ENCODE peak calls at places on chromosome X, in seven cellular contexts. Q, X, R, G, U, B and K are unnamed samples.

GRCh38 chrX:23341452-23341851 is 6.8 kb downstream of the PTCHD1 start:
- DNase-seq in G (no peak), R (peak), X (no peak), Q (peak), U (peak), B (no peak), K (no peak)

GRCh38 chrX:34300871-34301270 is 168.8 kb upstream of the FAM47A start:
- DNase-seq in Q (peak), R (peak), U (peak), B (peak), G (peak), X (peak), K (peak)

GRCh38 chrX:7120578-7121219 is 26.8 kb upstream of the STS start:
- DNase-seq in G (peak), B (no peak), Q (no peak), U (no peak), X (peak), R (no peak), K (no peak)

GRCh38 chrX:68018248-68019203 is 414.8 kb downstream of the OPHN1 start:
- DNase-seq in B (peak), R (peak), G (peak), U (peak), Q (peak), X (peak), K (peak)

GRCh38 chrX:16822723-16823122 is 36.5 kb downstream of the TXLNG start:
- DNase-seq in U (no peak), X (peak), Q (no peak), G (peak), B (no peak), R (no peak), K (no peak)

GRCh38 chrX:68433981-68434299 is 645 bp upstream of the OPHN1 start:
- DNase-seq in B (no peak), G (no peak), R (no peak), U (no peak), X (no peak), Q (no peak), K (no peak)

GRCh38 chrX:39627257-39627656 is 470.5 kb downstream of the BCOR start:
- DNase-seq in Q (no peak), X (no peak), B (no peak), U (no peak), R (no peak), G (no peak), K (no peak)

GRCh38 chrX:13764765-13765164 is 30.2 kb downstream of the OFD1 start:
- DNase-seq in R (peak), U (peak), X (no peak), B (no peak), G (no peak), Q (no peak), K (peak)

GRCh38 chrX:133269168-133269567 is 51.0 kb upstream of the TFDP3 start:
- DNase-seq in Q (no peak), R (no peak), U (no peak), X (no peak), B (no peak), G (no peak), K (no peak)

GRCh38 chrX:120604359-120604782 is 470 bp downstream of the MCTS1 start:
- DNase-seq in G (peak), X (peak), R (no peak), Q (peak), U (peak), B (no peak), K (no peak)

GRCh38 chrX:53287493-53288138 is 6.2 kb upstream of the IQSEC2 start:
- DNase-seq in G (peak), U (no peak), X (peak), B (no peak), Q (peak), R (no peak), K (no peak)

GRCh38 chrX:17046478-17047097 is 100.1 kb downstream of the REPS2 start:
- DNase-seq in X (peak), Q (peak), R (peak), G (peak), B (peak), U (peak), K (peak)

GRCh38 chrX:32489125-32489524 is 722.2 kb downstream of the DMD start:
- DNase-seq in Q (no peak), U (no peak), R (no peak), B (no peak), G (no peak), X (no peak), K (no peak)

GRCh38 chrX:111431007-111431406 is 19.0 kb upstream of the DCX start:
- DNase-seq in B (no peak), X (no peak), Q (no peak), R (no peak), G (no peak), U (no peak), K (no peak)

GRCh38 chrX:6169407-6169806 is 59.3 kb downstream of the NLGN4X start:
- DNase-seq in U (no peak), R (no peak), X (no peak), G (no peak), B (no peak), Q (no peak), K (no peak)

GRCh38 chrX:42778096-42778495 is at the start of gene PPP1R2C:
- DNase-seq in B (no peak), G (no peak), R (no peak), X (no peak), U (no peak), Q (peak), K (no peak)

GRCh38 chrX:21657318-21658151 is 595 bp downstream of the KLHL34 start:
- DNase-seq in R (no peak), G (no peak), Q (no peak), B (no peak), X (no peak), U (no peak), K (no peak)

GRCh38 chrX:30530591-30530990 is 47.0 kb downstream of the TASL start:
- DNase-seq in Q (peak), U (no peak), B (no peak), R (no peak), G (peak), X (peak), K (no peak)

GRCh38 chrX:150692837-150693781 is at the start of gene MTMR1:
- DNase-seq in B (no peak), X (no peak), Q (no peak), U (peak), R (no peak), G (no peak), K (no peak)

GRCh38 chrX:17465201-17465600 is 90.2 kb downstream of the NHS start:
- DNase-seq in Q (peak), R (no peak), B (no peak), U (no peak), X (no peak), G (no peak), K (no peak)

GRCh38 chrX:21056636-21057035 is 317.6 kb upstream of the CNKSR2 start:
- DNase-seq in Q (no peak), X (no peak), G (no peak), B (no peak), U (no peak), R (no peak), K (no peak)

GRCh38 chrX:123175366-123176122 is 8.5 kb upstream of the GRIA3 start:
- DNase-seq in B (no peak), G (no peak), X (no peak), Q (no peak), U (peak), R (no peak), K (no peak)

GRCh38 chrX:120087289-120088017 is 10.0 kb upstream of the RHOXF2B start:
- DNase-seq in X (no peak), B (no peak), R (no peak), Q (no peak), G (no peak), U (peak), K (no peak)

GRCh38 chrX:93874554-93874953 is 200.5 kb downstream of the FAM133A start:
- DNase-seq in R (peak), G (no peak), B (no peak), U (peak), Q (peak), X (peak), K (peak)

GRCh38 chrX:1222511-1223252 is 10.2 kb upstream of the CRLF2 start:
- DNase-seq in G (no peak), R (no peak), Q (peak), U (no peak), X (peak), B (no peak), K (no peak)

GRCh38 chrX:19785647-19786046 is 101.8 kb downstream of the SH3KBP1 start:
- DNase-seq in R (no peak), G (no peak), Q (no peak), X (no peak), U (no peak), B (no peak), K (no peak)

GRCh38 chrX:3230496-3230895 is 116.0 kb downstream of the MXRA5 start:
- DNase-seq in U (no peak), X (peak), B (no peak), R (no peak), Q (no peak), G (peak), K (no peak)

GRCh38 chrX:3231766-3232165 is 114.7 kb downstream of the MXRA5 start:
- DNase-seq in U (no peak), G (no peak), X (peak), R (no peak), Q (no peak), B (no peak), K (no peak)

GRCh38 chrX:3227526-3227925 is 118.9 kb downstream of the MXRA5 start:
- DNase-seq in Q (peak), G (no peak), B (no peak), R (no peak), U (peak), X (no peak), K (no peak)

DNA sequence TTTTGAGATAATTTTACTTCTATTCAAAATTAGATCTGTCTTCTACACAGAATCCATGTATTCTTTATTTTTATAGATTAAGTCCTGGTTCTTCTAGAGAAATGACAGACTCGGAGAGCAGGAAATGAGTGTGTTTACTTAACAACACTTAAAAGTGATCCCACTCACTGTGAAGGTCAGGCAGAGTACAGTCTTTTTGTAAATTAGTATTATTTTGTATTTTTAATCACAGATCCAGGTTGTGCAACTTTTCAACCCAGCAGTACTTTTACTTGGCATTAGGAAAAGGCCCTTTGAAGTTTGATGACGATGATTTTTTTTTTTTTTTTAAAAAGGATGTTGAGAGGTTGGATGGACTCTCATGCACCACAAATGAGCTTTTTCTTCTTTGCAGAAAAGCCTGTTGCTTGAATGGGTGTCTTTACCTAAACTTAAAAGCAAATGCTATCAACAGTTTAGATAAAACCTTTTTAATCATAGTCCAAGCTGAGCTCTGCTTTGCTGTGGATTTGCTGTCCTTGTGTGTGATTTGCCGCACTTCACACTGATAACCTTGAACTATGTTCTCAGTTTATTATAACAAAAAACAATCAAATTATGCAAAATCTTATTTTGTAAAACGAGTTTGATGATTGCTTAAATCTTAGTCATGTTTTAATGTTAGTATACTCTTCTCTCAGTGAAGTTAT is 114.0 kb downstream of the MXRA5 start:
- DNase-seq in G (peak), U (no peak), B (no peak), R (no peak), Q (no peak), X (peak), K (no peak)
- H2BK120ac ChIP-seq in G (no peak), U (no peak), B (no peak), R (no peak), Q (no peak), X (no peak), K (no peak)

GRCh38 chrX:134646170-134646569 is 12.1 kb downstream of the PLAC1 start:
- DNase-seq in X (no peak), R (no peak), G (no peak), Q (no peak), U (no peak), B (no peak), K (no peak)
- H2BK120ac ChIP-seq in X (no peak), R (no peak), G (no peak), Q (no peak), U (no peak), B (no peak), K (no peak)

DNA sequence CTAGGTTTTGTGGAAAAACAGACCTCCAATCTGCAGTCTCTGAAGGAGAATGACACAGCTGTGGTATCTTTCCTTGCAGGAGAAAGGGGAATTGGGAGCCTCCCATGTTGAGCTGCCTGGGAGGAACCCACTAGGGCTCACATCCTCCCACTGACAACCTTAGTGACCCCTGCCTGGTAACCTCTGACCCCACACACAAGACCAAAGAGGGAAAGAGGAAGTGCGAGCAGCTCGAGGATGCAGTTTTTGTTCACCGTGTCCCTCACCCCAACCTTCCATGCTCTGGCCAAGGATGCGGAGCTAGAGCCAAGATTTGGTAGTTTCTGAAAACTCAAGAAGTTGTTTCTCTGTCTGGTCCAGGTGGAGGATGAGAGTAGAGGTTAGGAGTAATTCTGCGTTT is 5.4 kb upstream of the ZXDA start:
- DNase-seq in U (no peak), X (no peak), Q (no peak), R (no peak), B (no peak), G (no peak), K (no peak)
- H2BK120ac ChIP-seq in U (no peak), X (no peak), Q (no peak), R (no peak), B (no peak), G (no peak), K (no peak)

DNA sequence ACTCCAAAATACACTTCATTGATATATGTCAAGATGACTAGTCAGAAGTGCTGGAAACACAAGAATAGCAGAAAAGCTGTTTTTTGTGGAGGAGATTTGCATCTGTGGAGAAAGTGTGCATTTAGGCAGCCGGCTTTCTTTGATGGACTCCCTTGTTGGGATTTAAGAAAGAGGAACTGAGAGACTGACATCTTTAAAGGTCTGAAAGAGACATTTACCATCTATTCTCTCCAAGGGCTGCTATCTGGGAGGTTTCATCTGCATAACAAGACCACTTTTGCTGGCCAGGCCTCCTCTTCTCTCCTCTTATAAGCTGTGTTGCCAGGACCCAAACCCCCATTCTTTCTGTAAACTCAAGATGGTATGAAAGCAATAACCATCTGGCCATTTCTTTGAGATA is 1065.0 kb downstream of the NLGN4X start:
- DNase-seq in R (no peak), X (no peak), U (no peak), B (no peak), Q (no peak), G (no peak), K (no peak)
- H2BK120ac ChIP-seq in R (no peak), X (no peak), U (no peak), B (no peak), Q (no peak), G (no peak), K (no peak)

GRCh38 chrX:143694881-143695280 is 25.7 kb downstream of the SPANXN2 start:
- DNase-seq in G (no peak), R (no peak), B (no peak), U (no peak), X (no peak), Q (no peak), K (no peak)
- H2BK120ac ChIP-seq in G (no peak), R (no peak), B (no peak), U (no peak), X (no peak), Q (no peak), K (no peak)

GRCh38 chrX:153783378-153784013 is 2.7 kb downstream of the SRPK3 start:
- DNase-seq in R (no peak), Q (no peak), B (no peak), U (no peak), X (no peak), G (no peak), K (no peak)
- H2BK120ac ChIP-seq in R (no peak), Q (no peak), B (no peak), U (no peak), X (no peak), G (no peak), K (no peak)

DNA sequence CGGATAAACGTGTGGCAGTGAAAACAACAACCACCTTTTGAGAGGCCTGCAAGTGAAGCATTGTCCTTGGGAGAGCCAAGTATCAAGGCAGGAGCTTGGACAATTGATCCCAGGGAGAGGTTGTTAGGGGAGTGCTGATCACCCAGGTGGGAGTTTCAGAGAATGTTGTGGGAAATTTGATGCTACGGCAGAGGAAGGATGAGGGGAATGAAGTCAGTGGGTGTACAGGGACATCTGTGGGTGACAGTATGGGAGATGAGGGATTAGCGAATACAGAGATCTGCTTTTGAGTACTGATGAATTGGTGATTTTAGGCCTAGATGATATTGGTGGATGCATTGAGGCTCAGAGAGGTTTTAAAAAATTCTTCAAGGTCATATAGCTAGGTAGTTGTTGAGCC is 4.3 kb downstream of the GNL3L start:
- DNase-seq in G (no peak), B (no peak), Q (no peak), U (no peak), R (no peak), X (no peak), K (no peak)
- H2BK120ac ChIP-seq in G (no peak), B (no peak), Q (no peak), U (no peak), R (no peak), X (no peak), K (no peak)

GRCh38 chrX:49659771-49660170 is 36.0 kb downstream of the PAGE1 start:
- DNase-seq in X (no peak), B (no peak), G (no peak), Q (no peak), U (no peak), R (no peak), K (no peak)

GRCh38 chrX:49661881-49662280 is 33.9 kb downstream of the PAGE1 start:
- DNase-seq in B (no peak), X (no peak), Q (no peak), R (no peak), U (no peak), G (no peak), K (no peak)

DNA sequence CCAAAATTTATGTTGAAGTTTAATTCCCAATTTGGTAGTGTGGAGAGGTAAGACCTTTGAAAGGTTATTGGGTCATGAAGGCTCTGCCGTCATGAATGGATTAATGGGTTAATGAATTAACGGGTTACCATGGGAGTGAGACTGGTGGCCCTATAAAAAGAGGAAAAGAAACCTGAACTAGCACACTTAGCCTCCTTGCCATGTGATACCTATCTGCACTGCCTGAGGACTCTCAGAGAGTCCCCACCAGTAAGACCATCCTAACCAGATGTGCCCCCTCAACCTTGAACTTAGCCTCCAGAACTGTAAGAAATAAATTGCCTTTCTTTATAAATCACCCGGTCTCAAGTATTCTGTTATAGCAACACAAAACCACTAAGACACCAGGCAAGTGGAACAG is 39.2 kb downstream of the PAGE1 start:
- DNase-seq in U (no peak), Q (no peak), G (no peak), B (no peak), R (no peak), X (no peak), K (no peak)
- H2BK120ac ChIP-seq in U (no peak), Q (no peak), G (no peak), B (no peak), R (no peak), X (no peak), K (no peak)

GRCh38 chrX:83145910-83146309 is 362.2 kb upstream of the POU3F4 start:
- DNase-seq in G (no peak), Q (no peak), B (no peak), R (no peak), X (no peak), U (no peak), K (no peak)
- H2BK120ac ChIP-seq in G (no peak), Q (no peak), B (no peak), R (no peak), X (no peak), U (no peak), K (no peak)